ENCODE peak calls at places on chromosomes 13 and 19, in eight cellular contexts. F is lower leg skin, I is transverse colon, Q is body of pancreas, W is gastrocnemius medialis, Y is HCT116, U is K562, P is ovary. H is an unnamed sample.
A peak's percentile ranks its signal among the peaks of the same experiment; 100 is the strongest.

GRCh38 chr13:48028066-48028465 is 9.5 kb upstream of the NUDT15 start:
- DNase-seq in F (no peak), I (no peak), Q (no peak), W (no peak), Y (no peak), U (no peak), P (no peak), H (no peak)

GRCh38 chr13:26412961-26413716 is 144.3 kb upstream of the WASF3 start:
- DNase-seq in F (no peak), I (no peak), Q (no peak), W (no peak), Y (no peak), U (no peak), P (no peak), H (no peak)

GRCh38 chr13:114121496-114122466 is 10.6 kb downstream of the RASA3 start:
- DNase-seq in F (no peak), I (peak; percentile 9), Q (no peak), W (no peak), Y (no peak), U (no peak), P (no peak), H (no peak)

GRCh38 chr13:107650081-107650701 is 565.1 kb downstream of the LIG4 start:
- DNase-seq in F (no peak), I (peak; percentile 13), Q (peak; percentile 40), W (no peak), Y (peak; percentile 6), U (peak; percentile 12), P (peak; percentile 30), H (no peak)

GRCh38 chr13:26168276-26168814 is 53.8 kb downstream of the RNF6 start:
- DNase-seq in F (no peak), I (no peak), Q (no peak), W (no peak), Y (no peak), U (no peak), P (no peak), H (no peak)

GRCh38 chr19:52896431-52897148 is 845 bp downstream of the ZNF320 start:
- DNase-seq in F (no peak), I (peak; percentile 73), Q (peak; percentile 49), W (no peak), Y (no peak), U (peak; percentile 52), P (peak; percentile 41), H (no peak)

GRCh38 chr13:75910591-75910990 is 274.5 kb downstream of the LMO7 start:
- DNase-seq in F (no peak), I (no peak), Q (no peak), W (no peak), Y (no peak), U (no peak), P (no peak), H (no peak)

GRCh38 chr19:53102701-53103140 is 501 bp downstream of the ZNF160 start:
- DNase-seq in F (peak; percentile 88), I (peak; percentile 19), Q (peak; percentile 18), W (no peak), Y (no peak), U (peak; percentile 57), P (peak; percentile 22), H (peak; percentile 71)

GRCh38 chr19:38975861-38976271 is 324 bp upstream of the FBXO17 start:
- DNase-seq in F (no peak), I (no peak), Q (peak; percentile 40), W (no peak), Y (no peak), U (peak; percentile 89), P (peak; percentile 45), H (no peak)

GRCh38 chr19:17954401-17954800 is 12.5 kb upstream of the KCNN1 start:
- DNase-seq in F (no peak), I (no peak), Q (no peak), W (no peak), Y (no peak), U (no peak), P (no peak), H (no peak)
- TF ChIP-seq POLR2A in F (no peak), I (no peak), Q (no peak), W (no peak), Y (no peak), U (no peak), P (no peak), H (no peak)

GRCh38 chr13:97221989-97222700 is at the start of gene MBNL2:
- DNase-seq in F (peak; percentile 98), I (peak; percentile 94), Q (peak; percentile 94), W (peak; percentile 91), Y (peak; percentile 81), U (peak; percentile 79), P (peak; percentile 89), H (peak; percentile 97)
- TF ChIP-seq POLR2A in F (peak; percentile 28), I (peak; percentile 90), Q (peak; percentile 98), W (peak; percentile 59), Y (no peak), U (peak; percentile 78), P (peak; percentile 77), H (peak; percentile 22)

GRCh38 chr19:1811472-1811894 is 593 bp downstream of the ATP8B3 start:
- DNase-seq in F (peak; percentile 93), I (peak; percentile 82), Q (peak; percentile 93), W (peak; percentile 19), Y (peak; percentile 90), U (peak; percentile 90), P (peak; percentile 74), H (peak; percentile 89)

GRCh38 chr19:1813197-1813836 is 1.2 kb upstream of the ATP8B3 start:
- DNase-seq in F (no peak), I (no peak), Q (no peak), W (no peak), Y (no peak), U (no peak), P (no peak), H (no peak)

GRCh38 chr19:1811942-1812425 is at the start of gene ATP8B3:
- DNase-seq in F (no peak), I (no peak), Q (no peak), W (no peak), Y (no peak), U (peak; percentile 98), P (no peak), H (peak; percentile 86)

GRCh38 chr19:1813837-1814217 is 1.8 kb upstream of the ATP8B3 start:
- DNase-seq in F (no peak), I (no peak), Q (no peak), W (no peak), Y (no peak), U (no peak), P (no peak), H (no peak)

DNA sequence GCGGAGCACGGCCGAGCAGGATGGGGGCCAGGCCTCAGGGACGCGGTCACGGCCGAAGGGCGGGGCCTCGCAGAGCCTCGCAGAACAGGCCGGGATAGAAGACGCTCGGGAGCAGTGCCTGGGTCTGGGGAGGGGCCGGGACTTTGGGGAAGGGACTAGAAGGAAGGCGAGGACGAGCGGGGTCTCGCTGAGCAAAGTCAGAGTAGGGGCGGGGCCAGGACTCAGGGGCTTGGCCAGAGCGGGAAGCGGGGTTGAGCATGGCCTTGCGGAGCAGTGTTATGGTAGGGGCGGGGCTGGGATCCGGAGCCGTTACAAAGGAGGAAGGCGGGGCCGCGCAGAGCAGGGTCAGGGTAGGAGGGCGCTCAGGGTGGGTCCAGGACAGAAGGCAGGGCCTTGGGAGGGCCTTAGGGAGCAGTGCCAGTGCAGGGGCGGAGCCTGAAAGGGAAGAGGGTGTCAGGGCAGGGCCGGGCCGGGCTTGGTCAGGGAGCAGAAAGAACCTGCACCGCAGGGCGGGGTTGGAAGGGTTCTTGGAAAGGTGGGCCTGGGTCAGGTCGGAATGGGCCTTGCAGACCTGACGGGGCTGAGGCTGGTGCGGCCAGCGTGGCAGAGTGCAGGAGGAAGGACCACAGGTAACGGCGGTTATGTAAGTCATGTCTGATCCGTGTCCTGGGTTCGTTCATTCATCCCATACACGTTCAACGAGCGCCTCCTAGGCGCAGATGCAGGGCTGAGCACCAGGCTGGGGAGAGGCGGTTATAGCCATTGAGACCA is 535 bp upstream of the ATP8B3 start:
- DNase-seq in F (peak; percentile 98), I (peak; percentile 97), Q (peak; percentile 92), W (peak; percentile 72), Y (peak; percentile 95), U (peak; percentile 91), P (peak; percentile 90), H (peak; percentile 97)
- TF ChIP-seq POLR2A in F (no peak), I (peak; percentile 57), Q (peak; percentile 36), W (no peak), Y (peak; percentile 22), U (peak; percentile 83), P (peak; percentile 28), H (no peak)

DNA sequence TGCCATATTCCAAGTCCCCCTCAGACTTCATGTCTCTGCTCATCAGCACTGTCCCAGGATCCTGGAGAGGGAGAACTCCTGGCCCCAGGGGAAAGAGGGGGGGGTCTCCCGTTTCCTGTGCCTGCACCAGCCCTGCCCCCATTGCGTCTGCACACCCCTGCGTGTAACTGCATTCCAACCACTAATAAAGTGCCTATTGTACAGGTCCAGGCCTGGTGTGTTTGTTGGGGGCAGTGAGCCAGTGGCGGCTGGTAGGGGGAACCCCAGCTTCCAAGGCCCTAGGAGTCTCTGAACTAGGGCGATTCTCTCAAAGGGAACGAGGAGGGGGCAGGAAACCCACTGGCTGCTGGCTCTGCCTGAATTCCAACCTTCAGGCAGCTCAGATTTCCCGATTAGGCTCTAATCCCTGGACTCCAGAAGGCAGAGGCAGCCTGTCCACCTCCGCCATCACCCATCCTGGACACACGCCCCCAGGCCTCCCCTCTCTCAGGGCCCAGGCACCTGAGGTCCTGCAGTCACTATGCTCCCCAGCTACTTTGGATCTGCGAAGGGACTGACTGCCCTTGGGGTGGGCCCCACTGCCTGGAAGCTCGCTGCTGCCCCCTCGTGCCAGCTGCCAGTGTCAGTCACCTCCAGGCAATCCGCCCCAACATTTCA is 9.7 kb upstream of the ILF3 start:
- DNase-seq in F (peak; percentile 96), I (peak; percentile 90), Q (peak; percentile 89), W (peak; percentile 73), Y (peak; percentile 35), U (peak; percentile 91), P (peak; percentile 88), H (peak; percentile 90)
- TF ChIP-seq POLR2A in F (no peak), I (peak; percentile 8), Q (peak; percentile 27), W (no peak), Y (no peak), U (no peak), P (peak; percentile 10), H (no peak)

DNA sequence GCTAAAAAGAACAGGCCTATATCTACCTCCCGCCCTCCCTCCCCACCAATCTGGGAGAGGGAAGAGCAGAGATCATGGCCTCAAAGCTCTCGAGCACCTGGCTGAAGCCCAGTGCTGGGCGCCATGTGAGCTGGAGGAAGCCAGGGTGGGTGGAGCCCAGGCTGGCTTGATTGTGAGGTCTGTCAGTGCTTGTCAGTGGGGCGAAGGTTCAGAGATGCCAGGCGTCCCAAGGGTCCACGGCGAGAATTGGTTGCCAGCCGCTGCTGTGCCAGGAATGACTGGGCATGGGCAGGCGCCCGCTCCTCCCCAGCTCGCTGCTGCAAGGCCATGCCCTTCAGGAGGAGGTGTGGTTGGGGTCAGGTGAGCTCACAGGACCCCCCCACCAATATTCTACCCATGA is 11.5 kb downstream of the BEST2 start:
- DNase-seq in F (no peak), I (no peak), Q (no peak), W (no peak), Y (no peak), U (no peak), P (no peak), H (no peak)
- TF ChIP-seq POLR2A in F (no peak), I (no peak), Q (no peak), W (no peak), Y (no peak), U (no peak), P (no peak), H (no peak)

GRCh38 chr19:42279902-42280760 is 11.1 kb downstream of the CIC start:
- DNase-seq in F (peak; percentile 99), I (peak; percentile 89), Q (peak; percentile 85), W (peak; percentile 78), Y (peak; percentile 77), U (peak; percentile 94), P (peak; percentile 95), H (peak; percentile 96)
- TF ChIP-seq POLR2A in F (no peak), I (no peak), Q (no peak), W (no peak), Y (peak; percentile 57), U (peak; percentile 70), P (peak; percentile 55), H (no peak)

GRCh38 chr19:10295305-10295846 is 5.6 kb downstream of the ICAM5 start:
- DNase-seq in F (no peak), I (peak; percentile 74), Q (no peak), W (no peak), Y (no peak), U (peak; percentile 39), P (no peak), H (no peak)
- TF ChIP-seq POLR2A in F (no peak), I (peak; percentile 23), Q (no peak), W (no peak), Y (no peak), U (peak; percentile 11), P (no peak), H (no peak)